ENCODE peak calls at places on chromosomes 13 and 19, in seven cellular contexts. One of them, this sample, is unnamed.

GRCh38 chr19:34712606-34713261 is 21.3 kb upstream of the ZNF181 start:
- DNase-seq in prostate gland: peak
- DNase-seq in IMR-90: peak
- DNase-seq in ovary: peak
- DNase-seq in adrenal gland: peak
- DNase-seq in H1: peak
- DNase-seq in gastrocnemius medialis: peak
- DNase-seq in this sample: peak

GRCh38 chr13:93226623-93227279 is at the start of gene GPC6:
- DNase-seq in ovary: peak
- DNase-seq in H1: no peak
- DNase-seq in IMR-90: peak
- DNase-seq in adrenal gland: peak
- DNase-seq in prostate gland: peak
- DNase-seq in gastrocnemius medialis: no peak
- DNase-seq in this sample: no peak

GRCh38 chr19:29271911-29272310 is 59.0 kb upstream of the UQCRFS1 start:
- DNase-seq in gastrocnemius medialis: no peak
- DNase-seq in adrenal gland: no peak
- DNase-seq in H1: no peak
- DNase-seq in ovary: no peak
- DNase-seq in IMR-90: no peak
- DNase-seq in prostate gland: no peak
- DNase-seq in this sample: no peak

GRCh38 chr19:56112313-56112709 is 8.8 kb downstream of the ZNF787 start:
- DNase-seq in prostate gland: no peak
- DNase-seq in ovary: no peak
- DNase-seq in H1: no peak
- DNase-seq in gastrocnemius medialis: no peak
- DNase-seq in IMR-90: no peak
- DNase-seq in adrenal gland: no peak
- DNase-seq in this sample: no peak

GRCh38 chr13:60261432-60262351 is 98.0 kb upstream of the DIAPH3 start:
- DNase-seq in gastrocnemius medialis: no peak
- DNase-seq in ovary: no peak
- DNase-seq in IMR-90: no peak
- DNase-seq in prostate gland: no peak
- DNase-seq in adrenal gland: no peak
- DNase-seq in H1: no peak
- DNase-seq in this sample: peak

GRCh38 chr19:41753159-41753558 is 2.2 kb upstream of the CEACAM6 start:
- DNase-seq in ovary: no peak
- DNase-seq in IMR-90: no peak
- DNase-seq in H1: peak
- DNase-seq in gastrocnemius medialis: no peak
- DNase-seq in prostate gland: peak
- DNase-seq in adrenal gland: no peak
- DNase-seq in this sample: peak

GRCh38 chr13:66704110-66704509 is 526.0 kb downstream of the PCDH9 start:
- DNase-seq in prostate gland: no peak
- DNase-seq in adrenal gland: no peak
- DNase-seq in H1: no peak
- DNase-seq in IMR-90: no peak
- DNase-seq in gastrocnemius medialis: no peak
- DNase-seq in ovary: no peak
- DNase-seq in this sample: no peak

GRCh38 chr19:10820173-10820572 is 15.8 kb downstream of the TMED1 start:
- DNase-seq in H1: no peak
- DNase-seq in IMR-90: no peak
- DNase-seq in prostate gland: no peak
- DNase-seq in gastrocnemius medialis: no peak
- DNase-seq in ovary: no peak
- DNase-seq in adrenal gland: no peak
- DNase-seq in this sample: no peak

GRCh38 chr19:19544257-19545127 is 6.4 kb downstream of the CILP2 start:
- DNase-seq in H1: no peak
- DNase-seq in ovary: no peak
- DNase-seq in adrenal gland: no peak
- DNase-seq in prostate gland: no peak
- DNase-seq in gastrocnemius medialis: no peak
- DNase-seq in IMR-90: no peak
- DNase-seq in this sample: no peak

GRCh38 chr13:29743229-29743786 is 107.1 kb downstream of the UBL3 start:
- DNase-seq in IMR-90: peak
- DNase-seq in adrenal gland: no peak
- DNase-seq in gastrocnemius medialis: peak
- DNase-seq in H1: no peak
- DNase-seq in ovary: peak
- DNase-seq in prostate gland: no peak
- DNase-seq in this sample: no peak

GRCh38 chr13:32535140-32535539 is 3.5 kb downstream of the N4BP2L2 start:
- DNase-seq in H1: no peak
- DNase-seq in gastrocnemius medialis: no peak
- DNase-seq in ovary: no peak
- DNase-seq in adrenal gland: no peak
- DNase-seq in IMR-90: peak
- DNase-seq in prostate gland: no peak
- DNase-seq in this sample: no peak

GRCh38 chr13:26168276-26168814 is 53.8 kb downstream of the RNF6 start:
- DNase-seq in IMR-90: peak
- DNase-seq in adrenal gland: peak
- DNase-seq in gastrocnemius medialis: no peak
- DNase-seq in prostate gland: no peak
- DNase-seq in H1: no peak
- DNase-seq in ovary: no peak
- DNase-seq in this sample: no peak

GRCh38 chr13:47603365-47603764 is 397.7 kb downstream of the SUCLA2 start:
- DNase-seq in gastrocnemius medialis: no peak
- DNase-seq in ovary: no peak
- DNase-seq in prostate gland: no peak
- DNase-seq in IMR-90: peak
- DNase-seq in adrenal gland: no peak
- DNase-seq in H1: no peak
- DNase-seq in this sample: no peak

GRCh38 chr19:638901-639250 is 803 bp upstream of the FGF22 start:
- DNase-seq in H1: no peak
- DNase-seq in gastrocnemius medialis: no peak
- DNase-seq in IMR-90: no peak
- DNase-seq in adrenal gland: no peak
- DNase-seq in ovary: peak
- DNase-seq in prostate gland: no peak
- DNase-seq in this sample: no peak

GRCh38 chr13:27472941-27473340 is 22.6 kb upstream of the MTIF3 start:
- DNase-seq in H1: no peak
- DNase-seq in gastrocnemius medialis: no peak
- DNase-seq in adrenal gland: no peak
- DNase-seq in IMR-90: no peak
- DNase-seq in prostate gland: no peak
- DNase-seq in ovary: no peak
- DNase-seq in this sample: no peak

GRCh38 chr19:1125601-1126533 is 22.1 kb downstream of the GPX4 start:
- DNase-seq in gastrocnemius medialis: peak
- DNase-seq in H1: no peak
- DNase-seq in IMR-90: peak
- DNase-seq in adrenal gland: peak
- DNase-seq in ovary: no peak
- DNase-seq in prostate gland: no peak
- DNase-seq in this sample: no peak

GRCh38 chr13:109783815-109784589 is 2.4 kb downstream of the IRS2 start:
- DNase-seq in ovary: peak
- DNase-seq in gastrocnemius medialis: no peak
- DNase-seq in IMR-90: no peak
- DNase-seq in H1: no peak
- DNase-seq in prostate gland: no peak
- DNase-seq in adrenal gland: no peak
- DNase-seq in this sample: no peak

GRCh38 chr19:44850641-44851109 is 4.6 kb downstream of the NECTIN2 start:
- DNase-seq in IMR-90: no peak
- DNase-seq in ovary: peak
- DNase-seq in prostate gland: no peak
- DNase-seq in H1: no peak
- DNase-seq in adrenal gland: peak
- DNase-seq in gastrocnemius medialis: no peak
- DNase-seq in this sample: no peak

GRCh38 chr19:40433391-40434216 is 7.8 kb upstream of the SERTAD1 start:
- DNase-seq in IMR-90: peak
- DNase-seq in prostate gland: peak
- DNase-seq in H1: peak
- DNase-seq in gastrocnemius medialis: peak
- DNase-seq in adrenal gland: peak
- DNase-seq in ovary: peak
- DNase-seq in this sample: peak
- TF ChIP-seq POLR2A in IMR-90: peak
- TF ChIP-seq POLR2A in prostate gland: peak
- TF ChIP-seq POLR2A in H1: peak
- TF ChIP-seq POLR2A in gastrocnemius medialis: peak
- TF ChIP-seq POLR2A in adrenal gland: peak
- TF ChIP-seq POLR2A in ovary: peak
- TF ChIP-seq POLR2A in this sample: peak

GRCh38 chr13:108426893-108427292 is 157.4 kb downstream of the TNFSF13B start:
- DNase-seq in H1: no peak
- DNase-seq in prostate gland: no peak
- DNase-seq in gastrocnemius medialis: no peak
- DNase-seq in ovary: no peak
- DNase-seq in IMR-90: no peak
- DNase-seq in adrenal gland: no peak
- DNase-seq in this sample: no peak
- TF ChIP-seq CTCF in H1: no peak
- TF ChIP-seq CTCF in prostate gland: no peak
- TF ChIP-seq CTCF in gastrocnemius medialis: no peak
- TF ChIP-seq CTCF in ovary: no peak
- TF ChIP-seq CTCF in IMR-90: no peak
- TF ChIP-seq CTCF in adrenal gland: no peak
- TF ChIP-seq CTCF in this sample: no peak

GRCh38 chr19:52007805-52008557 is at the start of gene ZNF615:
- DNase-seq in IMR-90: peak
- DNase-seq in prostate gland: peak
- DNase-seq in H1: peak
- DNase-seq in ovary: peak
- DNase-seq in adrenal gland: peak
- DNase-seq in gastrocnemius medialis: peak
- DNase-seq in this sample: peak
- TF ChIP-seq POLR2A in IMR-90: no peak
- TF ChIP-seq POLR2A in prostate gland: peak
- TF ChIP-seq POLR2A in H1: no peak
- TF ChIP-seq POLR2A in ovary: peak
- TF ChIP-seq POLR2A in adrenal gland: peak
- TF ChIP-seq POLR2A in gastrocnemius medialis: peak
- TF ChIP-seq POLR2A in this sample: peak

DNA sequence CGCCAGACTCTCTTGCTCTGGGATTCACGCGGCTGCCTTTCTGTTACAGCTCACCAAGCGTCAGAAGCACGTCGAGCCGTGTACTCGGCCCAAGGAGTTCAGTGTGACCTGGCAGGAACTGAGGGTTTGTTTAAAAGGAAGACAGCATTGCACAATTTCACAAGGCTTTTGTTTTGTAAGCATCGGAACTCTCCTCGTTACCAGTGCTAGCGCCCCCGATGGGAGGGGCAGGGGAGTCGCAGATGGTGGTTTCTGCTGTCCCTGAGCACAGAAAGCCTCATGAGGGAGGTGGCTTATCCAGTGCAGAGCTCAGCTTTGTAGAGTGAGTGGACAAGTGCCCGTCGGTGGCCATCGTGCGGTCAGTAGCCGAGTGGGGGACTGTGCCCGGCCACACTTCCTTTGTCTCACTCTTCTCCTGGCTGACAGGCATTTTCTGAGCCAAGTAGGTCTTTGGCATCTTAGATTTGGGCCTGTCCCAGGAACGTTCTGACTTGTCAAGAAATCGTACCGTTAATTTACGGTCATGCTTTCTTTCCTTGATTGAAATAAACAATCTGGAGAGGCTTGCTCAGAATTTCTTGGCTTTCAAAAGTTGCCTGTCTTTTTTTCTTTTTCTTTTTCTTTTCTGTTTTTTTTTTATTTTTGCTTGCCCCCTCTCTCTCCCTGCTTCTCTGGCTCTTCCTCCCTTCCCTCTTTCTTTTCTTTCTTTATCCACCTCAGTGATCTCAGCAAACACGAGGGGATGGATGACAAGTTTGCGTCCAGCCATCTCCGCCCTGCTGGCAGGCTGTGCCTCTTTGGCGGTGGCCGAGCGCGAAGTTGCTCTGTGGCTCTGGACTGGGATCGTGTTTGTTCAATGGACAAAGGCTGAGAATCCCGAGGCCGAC is 7.7 kb downstream of the KDM4B start:
- DNase-seq in H1: peak
- DNase-seq in adrenal gland: peak
- DNase-seq in IMR-90: peak
- DNase-seq in prostate gland: peak
- DNase-seq in ovary: peak
- DNase-seq in gastrocnemius medialis: peak
- DNase-seq in this sample: no peak
- TF ChIP-seq CTCF in H1: peak
- TF ChIP-seq CTCF in adrenal gland: peak
- TF ChIP-seq CTCF in IMR-90: peak
- TF ChIP-seq CTCF in prostate gland: peak
- TF ChIP-seq CTCF in ovary: peak
- TF ChIP-seq CTCF in gastrocnemius medialis: peak
- TF ChIP-seq CTCF in this sample: no peak